ENCODE peak calls at places on chromosome 14, in six cellular contexts. L is astrocyte, B is endodermal cell, W is osteoblast, Z is heart left ventricle, H is testis. K is an unnamed sample. For H3K9me3, the result is how much of the 10 kb centered on the place peaks cover.

GRCh38 chr14:101087614-101088394 is 184.3 kb upstream of the RTL1 start:
- DNase-seq in L (peak), B (no peak), W (no peak), Z (no peak), H (peak), K (no peak)

GRCh38 chr14:98189077-98189476 is 1082.9 kb downstream of the BCL11B start:
- DNase-seq in L (no peak), B (no peak), W (no peak), Z (no peak), H (no peak), K (no peak)

GRCh38 chr14:24630872-24631477 is 3.0 kb downstream of the GZMB start:
- DNase-seq in L (no peak), B (no peak), W (peak), Z (no peak), H (no peak), K (no peak)

GRCh38 chr14:76937181-76938091 is 91.1 kb downstream of the IRF2BPL start:
- DNase-seq in L (peak), B (peak), W (peak), Z (peak), H (peak), K (peak)

GRCh38 chr14:89933002-89933401 is 21.5 kb downstream of the EFCAB11 start:
- DNase-seq in L (no peak), B (no peak), W (no peak), Z (no peak), H (no peak), K (no peak)

GRCh38 chr14:92649934-92650545 is 98.4 kb downstream of the LGMN start:
- DNase-seq in L (peak), B (no peak), W (peak), Z (peak), H (peak), K (peak)

GRCh38 chr14:21868442-21869046 is 194.9 kb upstream of the OR4E1 start:
- DNase-seq in L (no peak), B (peak), W (no peak), Z (peak), H (peak), K (no peak)

GRCh38 chr14:26204954-26205479 is 392.8 kb downstream of the NOVA1 start:
- DNase-seq in L (no peak), B (peak), W (no peak), Z (peak), H (peak), K (peak)

GRCh38 chr14:61695695-61696527 is 598 bp downstream of the HIF1A start:
- DNase-seq in L (peak), B (peak), W (peak), Z (peak), H (peak), K (peak)

GRCh38 chr14:96594961-96595360 is 92.8 kb downstream of the PAPOLA start:
- DNase-seq in L (no peak), B (no peak), W (no peak), Z (no peak), H (no peak), K (no peak)

GRCh38 chr14:100303925-100304324 is 2.3 kb downstream of the SLC25A29 start:
- DNase-seq in L (no peak), B (peak), W (no peak), Z (no peak), H (no peak), K (no peak)

GRCh38 chr14:54699087-54699530 is 132.2 kb downstream of the SAMD4A start:
- DNase-seq in L (peak), B (no peak), W (peak), Z (peak), H (no peak), K (peak)
- H3K4me3 ChIP-seq in L (no peak), B (no peak), W (no peak), Z (no peak), H (no peak), K (no peak)

GRCh38 chr14:65354131-65354530 is 58.4 kb upstream of the FUT8 start:
- DNase-seq in L (no peak), B (no peak), W (no peak), Z (no peak), H (no peak), K (no peak)
- H3K9me3 ChIP-seq in L (under half), B (under half), W (under half), Z (under half), H (under half), K (under half)

GRCh38 chr14:29928342-29928640 is 644 bp upstream of the PRKD1 start:
- DNase-seq in L (no peak), B (no peak), W (peak), Z (no peak), H (no peak), K (no peak)
- H3K4me3 ChIP-seq in L (peak), B (peak), W (peak), Z (peak), H (peak), K (no peak)

GRCh38 chr14:106442857-106443256 is 916.5 kb downstream of the TMEM121 start:
- DNase-seq in L (no peak), B (no peak), W (no peak), Z (no peak), H (no peak), K (no peak)
- H3K9me3 ChIP-seq in L (under half), B (half or more), W (under half), Z (under half), H (under half), K (under half)

GRCh38 chr14:67411375-67411774 is 590 bp downstream of the PLEK2 start:
- DNase-seq in L (no peak), B (no peak), W (no peak), Z (no peak), H (no peak), K (no peak)

GRCh38 chr14:67413806-67414769 is 2.1 kb upstream of the PLEK2 start:
- DNase-seq in L (peak), B (peak), W (peak), Z (no peak), H (no peak), K (peak)

GRCh38 chr14:67410313-67410712 is 1.7 kb downstream of the PLEK2 start:
- DNase-seq in L (no peak), B (no peak), W (peak), Z (no peak), H (no peak), K (no peak)

GRCh38 chr14:67409461-67409860 is 2.5 kb downstream of the PLEK2 start:
- DNase-seq in L (no peak), B (no peak), W (peak), Z (no peak), H (no peak), K (no peak)

GRCh38 chr14:67411820-67412421 is at the start of gene PLEK2:
- DNase-seq in L (no peak), B (no peak), W (peak), Z (no peak), H (peak), K (peak)
- H3K4me3 ChIP-seq in L (peak), B (no peak), W (peak), Z (peak), H (peak), K (peak)

DNA sequence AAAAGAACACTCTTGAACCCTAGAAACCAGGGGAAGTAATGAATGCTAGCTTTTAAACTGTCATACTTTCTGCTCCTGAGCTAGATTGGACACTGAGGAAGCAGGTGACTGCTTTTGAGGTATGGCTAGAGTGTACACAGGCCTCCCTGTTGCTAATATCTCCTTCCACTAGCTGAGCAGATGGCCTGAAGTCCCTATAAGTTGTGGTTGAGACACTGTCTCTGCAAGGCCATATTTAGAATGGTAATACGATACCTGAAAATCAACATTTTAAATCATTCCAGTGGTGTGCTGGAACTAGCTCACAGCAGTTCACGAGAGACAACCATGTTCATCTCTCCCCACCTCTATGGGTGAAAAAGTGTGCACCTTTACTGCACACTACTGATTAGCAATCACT is 46.4 kb upstream of the BMP4 start:
- DNase-seq in L (no peak), B (no peak), W (no peak), Z (no peak), H (no peak), K (no peak)
- H3K9me3 ChIP-seq in L (under half), B (under half), W (under half), Z (under half), H (under half), K (under half)

GRCh38 chr14:60648934-60649814 is at the start of gene SIX1:
- DNase-seq in L (peak), B (peak), W (peak), Z (peak), H (peak), K (peak)

GRCh38 chr14:60646202-60646886 is 2.9 kb downstream of the SIX1 start:
- DNase-seq in L (no peak), B (peak), W (no peak), Z (no peak), H (no peak), K (no peak)

GRCh38 chr14:60647081-60647836 is 2.0 kb downstream of the SIX1 start:
- DNase-seq in L (no peak), B (peak), W (peak), Z (no peak), H (no peak), K (no peak)

GRCh38 chr14:60648169-60648933 is 926 bp downstream of the SIX1 start:
- DNase-seq in L (no peak), B (peak), W (peak), Z (no peak), H (no peak), K (peak)

DNA sequence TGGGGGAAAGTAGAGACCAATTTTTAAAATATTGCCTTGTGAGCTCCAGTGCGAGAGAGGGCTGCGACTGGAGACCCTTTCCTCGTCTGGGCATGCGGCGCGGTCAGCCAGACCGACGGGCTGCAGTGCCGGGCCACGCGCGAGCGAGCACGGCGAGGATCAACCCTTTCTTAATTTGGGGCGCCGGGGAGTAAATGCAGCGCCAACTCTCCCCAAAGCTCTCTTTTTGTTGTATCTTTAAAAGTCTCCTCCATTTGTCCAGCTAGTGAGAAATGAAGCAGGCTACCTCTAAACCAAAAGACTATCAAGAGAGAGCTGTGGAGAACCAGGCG is 1.5 kb downstream of the SIX1 start:
- DNase-seq in L (no peak), B (peak), W (peak), Z (no peak), H (no peak), K (no peak)
- H3K4me3 ChIP-seq in L (peak), B (peak), W (peak), Z (peak), H (peak), K (no peak)

DNA sequence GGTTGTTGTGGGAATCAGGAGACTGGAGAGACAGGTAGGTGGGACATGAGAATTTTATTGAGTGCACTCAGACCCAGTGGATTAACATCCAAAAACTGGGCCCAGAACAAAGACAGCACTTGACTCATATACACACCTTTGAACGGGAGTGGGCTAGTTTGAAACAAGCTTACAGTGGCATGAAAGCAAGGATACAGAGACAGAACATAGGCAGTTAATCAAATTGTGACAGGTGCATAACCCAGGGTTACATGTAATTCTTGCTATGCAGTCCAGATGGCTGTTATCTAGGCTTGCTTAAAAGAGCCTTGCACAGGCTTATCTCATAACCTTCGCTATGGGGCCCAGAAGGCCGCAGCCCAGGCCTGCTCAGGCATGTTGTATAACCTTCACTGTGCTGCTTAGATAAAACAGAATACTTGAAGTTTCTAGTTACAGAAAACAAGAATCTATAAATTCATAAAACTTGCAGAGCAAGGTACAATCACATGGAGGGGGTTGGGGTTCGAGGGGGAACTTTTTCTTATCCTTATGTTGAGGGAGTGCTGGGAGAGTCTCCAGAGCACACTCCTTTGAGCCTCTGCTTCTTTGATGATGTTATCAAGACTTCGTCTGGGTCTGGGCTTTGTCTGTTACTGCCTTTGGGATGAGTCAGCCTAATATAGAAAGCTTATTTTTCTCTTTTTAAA is 81.7 kb downstream of the TNFAIP2 start:
- DNase-seq in L (peak), B (no peak), W (no peak), Z (no peak), H (no peak), K (peak)
- H3K9me3 ChIP-seq in L (under half), B (half or more), W (under half), Z (under half), H (under half), K (under half)

GRCh38 chr14:105911006-105911847 is 384.8 kb downstream of the TMEM121 start:
- DNase-seq in L (no peak), B (no peak), W (peak), Z (no peak), H (no peak), K (peak)
- H3K4me3 ChIP-seq in L (no peak), B (no peak), W (no peak), Z (no peak), H (no peak), K (no peak)

DNA sequence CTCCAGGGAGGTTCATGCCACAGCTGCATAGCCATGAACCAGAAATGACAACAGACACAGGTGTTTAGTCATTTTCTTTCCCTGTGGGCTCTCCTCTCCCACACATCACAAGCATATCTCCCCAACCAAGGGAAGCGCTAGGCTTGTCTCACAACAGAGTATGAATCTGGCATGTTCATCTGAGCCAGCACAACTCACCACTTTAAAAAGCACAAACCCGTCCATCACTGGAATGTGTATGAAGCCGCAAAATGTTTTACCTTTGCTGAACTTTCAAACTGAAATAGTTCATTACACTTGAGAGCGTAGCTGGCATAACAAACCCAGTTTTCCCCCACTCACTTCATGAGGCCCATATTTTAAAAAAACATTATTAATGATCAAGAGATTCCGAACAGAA is 15.9 kb downstream of the NID2 start:
- DNase-seq in L (peak), B (no peak), W (peak), Z (no peak), H (no peak), K (no peak)
- H3K9me3 ChIP-seq in L (under half), B (under half), W (under half), Z (under half), H (under half), K (under half)

K was measured in aorta.